ENCODE peak calls at places on chromosomes 6 and 20, in ten cellular contexts. B, G, J, Z, W, U, N, R, X and I are unnamed samples.

GRCh38 chr6:111950661-111951426 is 77.6 kb upstream of the FYN start:
- DNase-seq in B (no peak), G (peak; percentile 86), J (no peak), Z (no peak), W (no peak), U (peak; percentile 43), N (peak; percentile 57), R (peak; percentile 62), X (no peak), I (peak; percentile 55)

GRCh38 chr6:26284537-26285142 is 80.4 kb upstream of the BTN3A2 start:
- DNase-seq in B (peak; percentile 25), G (peak; percentile 63), J (no peak), Z (no peak), W (peak; percentile 38), U (peak; percentile 72), N (peak; percentile 27), R (peak; percentile 85), X (no peak), I (peak; percentile 73)

GRCh38 chr6:15250440-15251168 is 4.7 kb downstream of the JARID2 start:
- DNase-seq in B (no peak), G (no peak), J (no peak), Z (no peak), W (no peak), U (no peak), N (no peak), R (no peak), X (no peak), I (no peak)

GRCh38 chr6:24910331-24910849 is 25.4 kb downstream of the RIPOR2 start:
- DNase-seq in B (no peak), G (no peak), J (no peak), Z (no peak), W (no peak), U (peak; percentile 33), N (no peak), R (no peak), X (no peak), I (peak; percentile 49)

GRCh38 chr20:9457055-9457454 is 57.3 kb upstream of the LAMP5 start:
- DNase-seq in B (no peak), G (no peak), J (no peak), Z (no peak), W (no peak), U (no peak), N (no peak), R (no peak), X (no peak), I (no peak)

GRCh38 chr6:139713416-139713815 is 339.0 kb upstream of the CITED2 start:
- DNase-seq in B (no peak), G (no peak), J (no peak), Z (no peak), W (no peak), U (no peak), N (no peak), R (no peak), X (no peak), I (no peak)

GRCh38 chr6:168819546-168819945 is 378.6 kb downstream of the SMOC2 start:
- DNase-seq in B (no peak), G (no peak), J (no peak), Z (no peak), W (no peak), U (no peak), N (no peak), R (no peak), X (no peak), I (no peak)

GRCh38 chr20:11056414-11056813 is 382.6 kb upstream of the JAG1 start:
- DNase-seq in B (no peak), G (no peak), J (no peak), Z (no peak), W (no peak), U (no peak), N (no peak), R (no peak), X (no peak), I (no peak)

GRCh38 chr20:53738039-53738944 is 144.7 kb upstream of the ZNF217 start:
- DNase-seq in B (no peak), G (peak; percentile 12), J (no peak), Z (peak; percentile 41), W (no peak), U (peak; percentile 85), N (peak; percentile 83), R (no peak), X (peak; percentile 79), I (peak; percentile 98)

GRCh38 chr6:24927985-24928735 is 7.6 kb downstream of the RIPOR2 start:
- DNase-seq in B (no peak), G (no peak), J (no peak), Z (no peak), W (no peak), U (peak; percentile 27), N (no peak), R (no peak), X (no peak), I (no peak)

GRCh38 chr6:81708306-81708705 is 44.2 kb downstream of the TENT5A start:
- DNase-seq in B (no peak), G (no peak), J (no peak), Z (no peak), W (no peak), U (no peak), N (no peak), R (no peak), X (no peak), I (no peak)